ENCODE peak calls at places on chromosomes 4 and X, in four cellular contexts. K is K562, M is HepG2, C is GM12878. U is an unnamed sample.

GRCh38 chrX:120350458-120351138 is 11.3 kb upstream of the ATP1B4 start:
- DNase-seq in K (no peak), M (no peak), C (no peak), U (no peak)

GRCh38 chr4:26763649-26764048 is 97.0 kb upstream of the STIM2 start:
- DNase-seq in K (no peak), M (no peak), C (no peak), U (no peak)

GRCh38 chr4:179941911-179942310 is 2301.3 kb upstream of the TENM3 start:
- DNase-seq in K (no peak), M (no peak), C (no peak), U (no peak)

GRCh38 chrX:81120936-81121351 is 80.8 kb downstream of the HMGN5 start:
- DNase-seq in K (peak), M (peak), C (peak), U (no peak)

GRCh38 chrX:39456894-39457600 is 640.7 kb downstream of the BCOR start:
- DNase-seq in K (no peak), M (no peak), C (no peak), U (no peak)

GRCh38 chr4:143021384-143021783 is 163.3 kb upstream of the USP38 start:
- DNase-seq in K (no peak), M (no peak), C (peak), U (no peak)

GRCh38 chr4:13918110-13918509 is 290.6 kb upstream of the BOD1L1 start:
- DNase-seq in K (no peak), M (peak), C (no peak), U (no peak)

GRCh38 chrX:109856974-109857373 is 123.9 kb upstream of the ACSL4 start:
- DNase-seq in K (peak), M (peak), C (no peak), U (no peak)

GRCh38 chr4:4521069-4521468 is 20.8 kb downstream of the STX18 start:
- DNase-seq in K (no peak), M (no peak), C (peak), U (no peak)

GRCh38 chr4:5142726-5143125 is 91.4 kb downstream of the STK32B start:
- DNase-seq in K (peak), M (peak), C (no peak), U (no peak)

DNA sequence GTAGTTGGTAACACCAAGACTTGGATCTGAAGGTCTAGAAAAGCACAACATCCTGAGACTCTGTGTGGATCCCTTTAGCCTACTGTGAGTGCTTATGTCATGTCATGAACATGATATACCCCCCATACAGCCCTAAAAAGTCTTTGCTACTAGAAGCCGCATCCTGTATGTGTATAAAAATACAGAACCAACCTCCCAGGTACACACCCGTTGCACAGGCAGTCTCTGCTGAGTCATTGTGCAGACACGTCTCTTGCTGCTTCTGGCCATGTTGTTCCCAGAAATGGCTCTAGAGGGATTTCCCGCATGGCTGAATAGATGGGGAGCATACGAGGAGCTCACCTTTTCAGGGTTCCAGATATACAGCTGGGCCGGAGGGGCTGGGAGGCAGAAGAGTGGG is 93.3 kb downstream of the MAMLD1 start:
- DNase-seq in K (peak), M (peak), C (no peak), U (no peak)
- TF ChIP-seq MAX in K (no peak), M (no peak), C (no peak), U (no peak)

DNA sequence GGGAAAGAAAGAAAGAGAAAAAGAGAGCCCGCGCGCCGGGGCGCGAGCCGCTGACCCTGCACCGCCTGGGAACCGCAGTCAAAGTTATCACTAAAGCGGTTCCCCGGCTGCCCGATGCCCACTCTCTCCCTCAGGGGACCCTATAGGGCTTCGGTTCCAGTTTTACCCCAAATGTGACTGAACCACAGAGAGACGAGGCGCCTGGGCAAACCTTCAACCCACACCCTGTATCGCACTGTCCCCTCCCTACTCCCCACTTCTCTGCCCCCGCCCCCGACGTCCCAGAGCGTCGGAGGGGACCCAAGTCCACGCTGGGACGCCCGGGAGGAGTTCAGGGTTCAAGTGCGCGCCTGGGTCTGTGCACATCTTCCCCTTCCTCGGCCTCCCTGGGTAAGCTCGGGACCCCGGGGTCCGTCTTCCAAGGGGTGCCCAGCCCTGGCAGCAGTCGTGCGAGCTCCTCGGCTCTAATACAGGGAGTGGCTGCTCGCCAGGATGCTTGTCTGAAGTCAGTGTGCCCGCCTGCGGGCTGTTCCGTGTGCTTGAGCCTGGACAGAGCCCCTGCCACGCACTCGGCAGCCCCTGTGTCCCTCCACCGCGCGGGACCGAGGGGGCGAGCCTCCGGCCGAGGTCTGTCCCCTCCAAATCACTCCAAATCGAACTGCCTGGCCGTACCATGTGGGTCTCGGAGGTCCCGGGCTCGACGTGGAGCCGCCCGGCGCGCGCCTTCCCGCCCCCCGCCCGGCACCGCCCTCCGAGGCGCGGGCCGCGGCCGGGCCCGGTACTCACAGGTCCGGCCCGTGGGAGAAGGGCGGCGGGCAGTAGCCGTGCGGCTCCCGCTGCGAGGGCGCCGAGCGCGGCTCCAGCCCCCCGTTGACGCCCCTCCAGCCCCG is 935 bp downstream of the TRPC3 start:
- DNase-seq in K (peak), M (no peak), C (no peak), U (peak)
- TF ChIP-seq BRCA1 in K (no peak), M (no peak), C (no peak), U (no peak)

GRCh38 chrX:63755892-63756291 is 29.1 kb downstream of the ARHGEF9 start:
- DNase-seq in K (no peak), M (no peak), C (no peak), U (no peak)

GRCh38 chrX:63754141-63754859 is 30.7 kb downstream of the ARHGEF9 start:
- DNase-seq in K (no peak), M (no peak), C (no peak), U (no peak)

GRCh38 chrX:63751481-63751880 is 33.5 kb downstream of the ARHGEF9 start:
- DNase-seq in K (no peak), M (no peak), C (no peak), U (no peak)

GRCh38 chrX:63750846-63751245 is 34.2 kb downstream of the ARHGEF9 start:
- DNase-seq in K (no peak), M (no peak), C (no peak), U (no peak)

DNA sequence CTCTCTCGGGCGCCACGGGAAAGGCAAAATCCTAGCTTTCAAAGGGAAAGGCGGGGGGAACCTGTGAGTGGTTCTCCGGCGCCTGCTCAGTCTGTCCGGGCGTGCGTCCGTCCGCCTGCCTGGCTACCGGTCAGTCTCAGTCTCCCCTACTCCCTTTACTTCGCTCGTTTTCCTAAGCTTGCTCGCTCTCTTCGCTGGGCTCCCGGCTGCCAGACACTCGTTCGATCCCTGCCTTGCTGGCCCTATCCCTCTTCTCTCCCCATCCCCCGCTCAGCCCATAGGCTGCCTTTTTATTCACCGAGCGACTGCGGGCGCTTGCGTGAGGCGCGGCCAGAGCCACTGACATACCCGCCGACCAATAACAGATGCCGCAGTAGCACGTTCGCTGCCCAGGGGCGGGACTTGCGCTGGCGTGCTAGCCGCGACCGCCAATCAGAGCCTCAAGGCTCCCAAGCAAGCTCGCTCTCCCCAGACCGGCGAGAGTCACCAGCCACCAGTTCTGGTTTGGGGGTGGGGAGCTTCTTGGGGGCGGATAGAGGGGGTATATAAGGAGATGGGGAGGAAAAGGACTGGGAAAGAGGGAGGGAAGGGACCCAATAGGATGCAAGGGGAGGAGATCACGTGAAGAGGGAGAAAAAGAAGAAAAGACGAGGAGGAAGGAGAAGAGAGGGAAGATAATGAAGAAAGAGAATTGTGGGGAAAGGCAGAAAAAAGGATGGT is 30.0 kb downstream of the ARHGEF9 start:
- DNase-seq in K (peak), M (peak), C (peak), U (peak)
- TF ChIP-seq POLR2AphosphoS5 in K (no peak), M (peak), C (peak), U (peak)

DNA sequence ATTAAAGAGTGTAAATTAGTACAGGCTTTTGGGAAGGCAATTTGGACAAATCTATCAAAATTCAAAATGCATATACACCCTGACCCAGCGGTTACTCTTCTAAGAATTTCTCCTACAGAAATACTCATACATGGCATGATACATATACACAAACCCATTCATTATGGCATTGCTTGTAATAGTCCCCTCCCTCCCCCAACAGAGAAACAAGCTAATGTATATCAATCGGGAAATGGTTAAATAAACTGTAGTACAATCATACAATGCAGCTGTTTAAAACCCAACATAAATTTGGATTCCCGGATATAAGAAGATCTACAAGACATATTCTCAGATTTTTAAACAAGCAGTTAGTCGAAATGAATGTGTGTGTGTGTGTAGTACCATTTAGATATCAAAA is 808 bp downstream of the HUWE1 start:
- DNase-seq in K (no peak), M (no peak), C (no peak), U (no peak)
- TF ChIP-seq MAX in K (no peak), M (no peak), C (no peak), U (no peak)

DNA sequence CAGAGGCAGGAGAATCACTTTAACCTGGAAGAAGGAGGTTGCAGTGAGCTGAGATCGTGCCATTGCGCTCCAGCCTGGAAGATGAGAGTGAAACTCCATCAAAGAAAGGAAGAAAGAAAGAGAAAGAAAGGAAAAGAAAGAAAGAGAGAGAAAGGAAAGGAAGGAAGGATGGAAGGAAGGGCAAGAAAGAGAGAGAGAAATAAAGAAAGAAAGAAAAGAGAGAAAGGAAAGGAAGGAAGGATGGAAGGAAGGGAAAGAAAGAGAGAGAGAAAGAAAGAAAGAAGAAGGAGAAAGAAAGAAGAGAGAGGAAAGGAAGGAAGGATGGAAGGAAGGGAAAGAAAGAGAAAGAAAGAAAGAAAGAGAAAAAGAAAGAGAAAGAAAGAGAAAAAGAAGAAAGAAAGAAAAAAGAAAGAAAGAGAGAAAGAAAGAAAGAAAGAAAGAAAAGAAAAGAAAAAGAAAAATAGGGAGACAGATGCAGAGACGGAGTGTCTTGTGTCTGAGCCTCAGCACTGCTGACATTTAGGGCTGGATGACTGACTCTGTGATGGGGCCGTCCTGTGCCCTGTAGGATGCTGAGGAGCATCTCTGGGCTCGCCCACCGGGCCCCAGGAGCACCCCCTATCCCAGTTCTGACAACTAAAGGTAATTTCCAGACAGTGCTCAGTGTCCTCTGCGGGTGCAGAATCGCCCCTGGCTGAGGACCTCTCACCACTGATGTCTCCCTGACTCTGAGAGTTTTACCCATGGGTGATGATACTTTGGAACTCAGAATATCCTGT is 61.7 kb downstream of the CRLF2 start:
- DNase-seq in K (no peak), M (no peak), C (no peak), U (no peak)
- TF ChIP-seq BRCA1 in K (no peak), M (no peak), C (no peak), U (no peak)

U was measured in H1.